ENCODE peak calls at places on chromosome X, in five cellular contexts. U is thyroid gland, S is heart left ventricle, T is upper lobe of left lung, K is tibial nerve. P is an unnamed sample.

GRCh38 chrX:67654301-67654700 is 110.5 kb downstream of the AR start:
- DNase-seq in S (no peak), K (no peak), T (no peak), U (no peak), P (no peak)

GRCh38 chrX:7168366-7168765 is 20.4 kb upstream of the PUDP start:
- DNase-seq in U (no peak), S (no peak), K (no peak), T (no peak), P (no peak)

GRCh38 chrX:87338510-87338909 is 179.1 kb upstream of the KLHL4 start:
- DNase-seq in U (no peak), K (no peak), S (no peak), T (no peak), P (no peak)

GRCh38 chrX:78650906-78651437 is 8.2 kb downstream of the RTL3 start:
- DNase-seq in T (no peak), S (no peak), K (no peak), U (no peak), P (no peak)

GRCh38 chrX:92247076-92247475 is 467.9 kb downstream of the PCDH11X start:
- DNase-seq in U (no peak), S (no peak), K (no peak), T (no peak), P (no peak)

GRCh38 chrX:29641461-29641860 is 573.9 kb upstream of the MAGEB2 start:
- DNase-seq in T (no peak), U (no peak), K (no peak), S (no peak), P (no peak)

GRCh38 chrX:10048076-10048475 is 80.9 kb downstream of the CLDN34 start:
- DNase-seq in T (no peak), U (no peak), S (no peak), K (no peak), P (no peak)

GRCh38 chrX:64093761-64094160 is 111.7 kb downstream of the AMER1 start:
- DNase-seq in S (no peak), K (no peak), U (no peak), T (no peak), P (no peak)

GRCh38 chrX:19886888-19887531 is 390 bp downstream of the SH3KBP1 start:
- DNase-seq in K (no peak), S (peak), T (no peak), U (peak), P (no peak)

GRCh38 chrX:57528670-57529255 is 63.0 kb upstream of the ZXDB start:
- DNase-seq in S (no peak), T (no peak), U (no peak), K (no peak), P (no peak)

GRCh38 chrX:138723301-138723700 is 11.8 kb upstream of the FGF13 start:
- DNase-seq in K (no peak), U (no peak), S (no peak), T (no peak), P (no peak)

GRCh38 chrX:105220636-105221035 is at the start of gene TEX13A:
- DNase-seq in T (no peak), U (no peak), K (no peak), S (no peak), P (no peak)

GRCh38 chrX:123184199-123184857 is at the start of gene GRIA3:
- DNase-seq in K (no peak), T (no peak), S (no peak), U (no peak), P (no peak)

GRCh38 chrX:31268359-31268758 is 196.5 kb upstream of the FTHL17 start:
- DNase-seq in T (no peak), K (no peak), U (no peak), S (no peak), P (no peak)

GRCh38 chrX:11478971-11479370 is 185.8 kb downstream of the AMELX start:
- DNase-seq in T (no peak), U (no peak), K (no peak), S (no peak), P (no peak)

GRCh38 chrX:40154853-40155616 is 57.3 kb upstream of the BCOR start:
- DNase-seq in U (peak), S (peak), K (no peak), T (peak), P (no peak)

GRCh38 chrX:10506781-10507180 is 113.6 kb downstream of the MID1 start:
- DNase-seq in S (no peak), T (no peak), K (no peak), U (no peak), P (no peak)

GRCh38 chrX:774536-774935 is 143.9 kb downstream of the SHOX start:
- DNase-seq in K (no peak), U (no peak), T (no peak), S (no peak), P (no peak)

GRCh38 chrX:4277122-4277521 is 563.7 kb upstream of the PRKX start:
- DNase-seq in U (no peak), T (no peak), S (no peak), K (no peak), P (no peak)

GRCh38 chrX:56761167-56761566 is 32.1 kb downstream of the NBDY start:
- DNase-seq in U (no peak), K (no peak), S (no peak), T (no peak), P (no peak)

GRCh38 chrX:118773782-118774181 is 46.4 kb downstream of the IL13RA1 start:
- DNase-seq in U (no peak), T (no peak), K (no peak), S (no peak), P (no peak)

GRCh38 chrX:30957753-30958152 is 68.7 kb upstream of the TAB3 start:
- DNase-seq in T (no peak), K (no peak), S (no peak), U (no peak), P (no peak)

GRCh38 chrX:78979789-78980464 is 34.7 kb downstream of the P2RY10 start:
- DNase-seq in S (no peak), K (no peak), U (no peak), T (no peak), P (no peak)

GRCh38 chrX:149704664-149705063 is 7.2 kb upstream of the MAGEA11 start:
- DNase-seq in U (no peak), T (no peak), S (no peak), K (no peak), P (no peak)

GRCh38 chrX:370963-371745 is 15.6 kb downstream of the PPP2R3B start:
- DNase-seq in T (no peak), U (no peak), K (no peak), S (no peak), P (no peak)

GRCh38 chrX:42519666-42520231 is 258.2 kb downstream of the PPP1R2C start:
- DNase-seq in U (peak), K (no peak), S (no peak), T (no peak), P (no peak)

GRCh38 chrX:11908371-11908770 is 150.3 kb downstream of the MSL3 start:
- DNase-seq in T (no peak), S (no peak), U (no peak), K (no peak), P (no peak)

GRCh38 chrX:39957816-39958561 is 139.8 kb downstream of the BCOR start:
- DNase-seq in K (no peak), S (peak), U (no peak), T (no peak), P (no peak)

GRCh38 chrX:39065051-39065871 is 264.0 kb downstream of the MID1IP1 start:
- DNase-seq in S (no peak), T (peak), K (no peak), U (no peak), P (no peak)

GRCh38 chrX:56813318-56813837 is 84.3 kb downstream of the NBDY start:
- DNase-seq in U (no peak), T (no peak), S (no peak), K (no peak), P (no peak)

GRCh38 chrX:39883664-39884063 is 214.1 kb downstream of the BCOR start:
- DNase-seq in U (no peak), K (no peak), T (no peak), S (no peak), P (no peak)

GRCh38 chrX:133937022-133937421 is 48.4 kb downstream of the GPC3 start:
- DNase-seq in K (no peak), T (no peak), U (no peak), S (no peak), P (no peak)
- TF ChIP-seq POLR2A in K (no peak), T (no peak), U (no peak), S (no peak), P (no peak)

GRCh38 chrX:153953892-153954617 is 9.6 kb upstream of the RENBP start:
- DNase-seq in K (no peak), U (no peak), T (no peak), S (no peak), P (no peak)
- H3K27ac ChIP-seq in K (peak), U (no peak), T (no peak), S (no peak), P (peak)

GRCh38 chrX:100654256-100654655 is 10.3 kb downstream of the SRPX2 start:
- DNase-seq in K (no peak), S (no peak), T (no peak), U (no peak), P (no peak)

GRCh38 chrX:100649550-100650356 is 5.8 kb downstream of the SRPX2 start:
- DNase-seq in K (peak), T (no peak), S (peak), U (peak), P (no peak)

GRCh38 chrX:100648601-100649417 is 4.8 kb downstream of the SRPX2 start:
- DNase-seq in K (no peak), U (no peak), S (peak), T (no peak), P (no peak)

GRCh38 chrX:100650841-100651240 is 6.8 kb downstream of the SRPX2 start:
- DNase-seq in T (no peak), U (no peak), K (no peak), S (no peak), P (no peak)

DNA sequence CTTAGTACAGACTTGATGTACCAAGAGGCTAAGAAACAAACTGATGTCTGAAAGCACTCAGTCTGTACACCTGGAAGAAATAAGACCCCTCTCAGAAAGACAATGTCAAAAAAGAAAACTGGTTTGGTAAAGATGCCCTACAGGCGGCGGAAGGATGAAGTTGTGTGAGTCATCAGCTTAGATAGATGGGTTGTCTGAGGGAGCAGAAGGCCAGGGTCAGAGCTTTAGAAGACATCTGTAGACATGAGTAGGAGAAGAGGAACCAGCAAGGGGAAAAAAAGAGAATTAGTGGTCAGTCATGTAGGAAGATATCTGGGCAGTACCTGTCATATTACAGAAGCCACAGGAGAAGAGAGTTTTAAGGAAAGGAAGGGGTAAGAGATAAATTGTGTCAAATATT is 8.3 kb downstream of the SRPX2 start:
- DNase-seq in K (no peak), U (no peak), T (no peak), S (no peak), P (no peak)
- TF ChIP-seq CTCF in K (no peak), U (no peak), T (no peak), S (no peak), P (no peak)

GRCh38 chrX:37716502-37717068 is 31.0 kb downstream of the XK start:
- DNase-seq in S (no peak), T (no peak), K (no peak), U (no peak), P (no peak)
- TF ChIP-seq POLR2A in S (no peak), T (no peak), K (no peak), U (no peak), P (no peak)

GRCh38 chrX:130097507-130098201 is 12.6 kb downstream of the ELF4 start:
- DNase-seq in S (no peak), U (peak), K (no peak), T (peak), P (no peak)
- H3K27ac ChIP-seq in S (no peak), U (peak), K (no peak), T (peak), P (peak)

DNA sequence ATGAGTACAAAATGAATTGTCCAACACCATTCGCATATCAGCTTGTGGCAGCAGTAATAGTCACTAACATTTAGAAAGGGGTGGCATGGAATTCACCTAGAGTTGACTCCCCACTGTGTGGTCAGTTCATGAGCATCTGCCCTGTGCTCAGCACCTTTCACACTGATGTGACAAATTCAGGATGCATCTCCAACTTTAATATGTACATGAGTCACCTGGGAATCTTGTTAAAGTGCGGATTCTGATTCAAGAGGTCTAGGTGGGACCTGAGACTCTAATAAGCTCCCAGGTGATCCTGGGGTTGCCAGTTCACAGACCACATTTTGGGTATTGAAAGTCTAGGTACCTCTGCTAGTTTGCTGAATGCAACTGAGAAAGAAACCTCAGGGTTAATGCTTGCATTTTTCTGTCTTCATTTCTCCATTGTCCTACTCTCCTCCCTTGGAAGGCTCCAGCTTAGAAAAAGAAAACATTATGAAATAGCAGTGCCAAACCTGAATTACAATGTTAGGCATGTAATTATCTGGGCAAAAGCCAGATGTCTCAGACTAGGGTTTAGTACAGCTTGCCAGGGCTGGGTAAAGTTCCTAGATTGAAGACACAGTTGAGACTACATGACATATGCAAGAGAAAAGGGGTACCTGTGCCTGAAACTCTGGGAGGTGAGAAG is 32.7 kb downstream of the TMSB4X start:
- DNase-seq in T (no peak), S (no peak), K (no peak), U (no peak), P (no peak)
- TF ChIP-seq CTCF in T (no peak), S (no peak), K (no peak), U (no peak), P (no peak)

DNA sequence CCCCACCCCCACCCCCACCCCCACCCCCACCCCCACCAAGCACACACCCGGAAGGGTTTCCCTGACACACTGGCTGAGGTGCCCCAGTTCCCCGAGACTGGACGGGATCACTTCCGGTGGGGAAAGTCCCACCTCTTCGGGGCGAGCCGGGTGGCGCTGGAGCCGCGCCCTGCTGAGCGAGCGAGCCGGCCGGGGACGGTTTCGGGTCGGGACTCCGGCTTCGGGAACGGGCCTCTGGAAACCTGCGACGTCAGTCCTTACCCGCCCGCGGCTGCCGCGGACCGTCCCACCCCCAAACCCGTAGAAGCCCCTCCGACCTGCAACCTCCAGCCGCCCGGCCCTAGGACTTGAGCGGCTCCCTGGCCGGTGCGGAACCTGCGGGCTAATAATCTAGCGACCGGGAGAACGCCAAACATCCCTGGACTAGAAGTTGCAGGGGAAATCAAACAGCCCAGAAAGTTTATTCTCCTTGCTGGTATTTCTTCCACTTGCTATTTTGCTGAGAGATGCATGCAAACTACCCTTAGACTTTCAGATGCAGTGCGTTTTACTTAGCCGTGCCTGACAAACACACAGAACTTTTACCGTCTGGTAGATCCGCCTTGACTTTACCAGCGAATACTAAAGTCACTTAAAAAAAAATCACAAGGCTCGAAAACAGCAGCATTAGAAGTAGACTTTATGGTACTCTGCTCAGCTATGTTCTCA is 993 bp downstream of the RAP2C start:
- DNase-seq in T (peak), S (peak), U (peak), K (peak), P (peak)
- TF ChIP-seq POLR2A in T (peak), S (peak), U (no peak), K (peak), P (no peak)

P was measured in esophagus squamous epithelium.